ENCODE peak calls at places on chromosomes 7 and 10, in four cellular contexts. Q is transverse colon, N is HCT116, I is breast epithelium. Z is an unnamed sample.

GRCh38 chr7:22542669-22543068 is 42.7 kb upstream of the STEAP1B start:
- DNase-seq in Q (no peak), N (no peak), I (no peak), Z (no peak)

GRCh38 chr10:96365571-96365970 is 6.8 kb upstream of the OPALIN start:
- DNase-seq in Q (no peak), N (no peak), I (no peak), Z (no peak)

GRCh38 chr10:119211176-119211575 is 3.8 kb downstream of the GRK5 start:
- DNase-seq in Q (no peak), N (no peak), I (no peak), Z (no peak)

GRCh38 chr10:30467939-30468338 is 34.0 kb downstream of the MAP3K8 start:
- DNase-seq in Q (no peak), N (no peak), I (no peak), Z (peak)

GRCh38 chr10:97399843-97400545 is 1.1 kb downstream of the RRP12 start:
- DNase-seq in Q (peak), N (peak), I (no peak), Z (peak)

GRCh38 chr7:36879021-36879420 is 154.7 kb upstream of the AOAH start:
- DNase-seq in Q (no peak), N (no peak), I (no peak), Z (no peak)

GRCh38 chr10:118276727-118277126 is 65.4 kb downstream of the FAM204A start:
- DNase-seq in Q (no peak), N (no peak), I (no peak), Z (no peak)

GRCh38 chr10:60029441-60029840 is 123.1 kb upstream of the CCDC6 start:
- DNase-seq in Q (no peak), N (no peak), I (no peak), Z (no peak)

GRCh38 chr7:114527589-114527988 is 113.0 kb downstream of the FOXP2 start:
- DNase-seq in Q (no peak), N (no peak), I (no peak), Z (no peak)

GRCh38 chr10:44965651-44966097 is 6.1 kb downstream of the RASSF4 start:
- DNase-seq in Q (no peak), N (no peak), I (no peak), Z (no peak)

GRCh38 chr7:27689045-27689877 is 26.6 kb upstream of the HIBADH start:
- DNase-seq in Q (peak), N (no peak), I (no peak), Z (peak)

GRCh38 chr10:127992376-127992775 is 85.5 kb downstream of the PTPRE start:
- DNase-seq in Q (no peak), N (no peak), I (no peak), Z (no peak)

GRCh38 chr7:22632674-22633073 is 94.3 kb upstream of the IL6 start:
- DNase-seq in Q (no peak), N (no peak), I (no peak), Z (no peak)

GRCh38 chr7:49324707-49325106 is 400.4 kb downstream of the CDC14C start:
- DNase-seq in Q (no peak), N (no peak), I (no peak), Z (no peak)

GRCh38 chr10:66538352-66538751 is 387.5 kb upstream of the LRRTM3 start:
- DNase-seq in Q (no peak), N (no peak), I (no peak), Z (no peak)

GRCh38 chr10:123570051-123570897 is 95.9 kb upstream of the GPR26 start:
- DNase-seq in Q (no peak), N (no peak), I (no peak), Z (no peak)

GRCh38 chr10:102994551-102995295 is 76.6 kb downstream of the CNNM2 start:
- DNase-seq in Q (no peak), N (no peak), I (no peak), Z (peak)

GRCh38 chr10:49174261-49174925 is 13.8 kb downstream of the TMEM273 start:
- DNase-seq in Q (no peak), N (no peak), I (no peak), Z (no peak)

GRCh38 chr10:5534051-5534821 is 9.5 kb downstream of the CALML3 start:
- DNase-seq in Q (peak), N (no peak), I (no peak), Z (no peak)

GRCh38 chr7:18457832-18458231 is 37.7 kb upstream of the HDAC9 start:
- DNase-seq in Q (no peak), N (no peak), I (no peak), Z (no peak)

GRCh38 chr10:12849351-12850181 is 151.9 kb downstream of the CCDC3 start:
- DNase-seq in Q (no peak), N (no peak), I (peak), Z (no peak)

GRCh38 chr7:156224441-156225225 is 412.4 kb upstream of the SHH start:
- DNase-seq in Q (no peak), N (no peak), I (no peak), Z (no peak)

GRCh38 chr7:24025094-24025493 is 258.9 kb upstream of the NPY start:
- DNase-seq in Q (no peak), N (no peak), I (no peak), Z (no peak)

GRCh38 chr7:7664344-7664743 is 23.8 kb downstream of the UMAD1 start:
- DNase-seq in Q (no peak), N (no peak), I (no peak), Z (no peak)

GRCh38 chr7:158034571-158034970 is 553.1 kb downstream of the PTPRN2 start:
- DNase-seq in Q (no peak), N (no peak), I (no peak), Z (no peak)

GRCh38 chr10:44864042-44864436 is 47.1 kb upstream of the TMEM72 start:
- DNase-seq in Q (peak), N (no peak), I (peak), Z (no peak)

GRCh38 chr7:47939425-47940036 is 8.7 kb downstream of the PKD1L1 start:
- DNase-seq in Q (no peak), N (no peak), I (no peak), Z (no peak)

GRCh38 chr7:4724648-4725013 is 42.5 kb downstream of the FOXK1 start:
- DNase-seq in Q (no peak), N (no peak), I (no peak), Z (no peak)

GRCh38 chr7:22665816-22666375 is 61.1 kb upstream of the IL6 start:
- DNase-seq in Q (no peak), N (no peak), I (no peak), Z (no peak)

GRCh38 chr10:50326757-50327701 is 75.7 kb upstream of the ASAH2 start:
- DNase-seq in Q (no peak), N (no peak), I (no peak), Z (no peak)

GRCh38 chr10:132946806-132947530 is 4.6 kb upstream of the CFAP46 start:
- DNase-seq in Q (no peak), N (no peak), I (no peak), Z (no peak)

GRCh38 chr7:92835851-92836488 is 403 bp downstream of the CDK6 start:
- DNase-seq in Q (peak), N (no peak), I (no peak), Z (no peak)

GRCh38 chr10:14146005-14146404 is 184.7 kb downstream of the FRMD4A start:
- DNase-seq in Q (no peak), N (no peak), I (no peak), Z (no peak)

DNA sequence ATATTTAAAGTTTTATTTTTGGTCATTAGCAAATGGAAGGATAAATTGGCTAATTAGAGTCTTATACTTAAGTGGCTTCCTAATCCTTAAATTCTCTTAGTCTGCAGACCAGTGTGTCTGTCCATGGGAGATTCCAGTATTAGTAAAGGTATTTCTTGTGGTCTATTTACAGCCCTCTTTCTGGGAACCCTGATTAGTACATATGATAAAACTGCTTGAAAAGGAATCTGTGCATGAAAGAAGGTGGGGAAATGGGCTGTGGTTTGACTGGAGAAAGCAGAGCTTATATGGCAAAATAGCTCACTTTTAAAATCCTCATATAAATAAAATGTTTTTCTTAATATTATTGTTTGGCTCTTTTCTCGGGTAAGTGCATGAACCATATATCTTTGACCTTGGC is 124.5 kb upstream of the RHOBTB1 start:
- DNase-seq in Q (no peak), N (no peak), I (no peak), Z (no peak)
- TF ChIP-seq POLR2AphosphoS5 in Q (no peak), N (no peak), I (no peak), Z (no peak)

GRCh38 chr7:16398211-16399017 is 22.9 kb downstream of the CRPPA start:
- DNase-seq in Q (no peak), N (no peak), I (no peak), Z (no peak)
- TF ChIP-seq POLR2AphosphoS5 in Q (peak), N (no peak), I (no peak), Z (no peak)

GRCh38 chr10:15237351-15237750 is 68.9 kb upstream of the NMT2 start:
- DNase-seq in Q (no peak), N (no peak), I (no peak), Z (no peak)
- TF ChIP-seq POLR2AphosphoS5 in Q (peak), N (no peak), I (no peak), Z (no peak)

GRCh38 chr7:90816511-90817142 is 220.5 kb downstream of the CDK14 start:
- DNase-seq in Q (no peak), N (peak), I (no peak), Z (peak)
- TF ChIP-seq POLR2AphosphoS5 in Q (no peak), N (no peak), I (no peak), Z (no peak)

GRCh38 chr10:25818751-25819150 is 115.3 kb upstream of the MYO3A start:
- DNase-seq in Q (no peak), N (no peak), I (no peak), Z (no peak)

GRCh38 chr10:25828475-25828874 is 105.6 kb upstream of the MYO3A start:
- DNase-seq in Q (no peak), N (no peak), I (no peak), Z (no peak)

GRCh38 chr10:25820496-25821415 is 113.3 kb upstream of the MYO3A start:
- DNase-seq in Q (no peak), N (no peak), I (no peak), Z (no peak)

GRCh38 chr10:25824050-25824449 is 110.0 kb upstream of the MYO3A start:
- DNase-seq in Q (no peak), N (no peak), I (no peak), Z (no peak)
- TF ChIP-seq POLR2AphosphoS5 in Q (no peak), N (no peak), I (no peak), Z (no peak)

DNA sequence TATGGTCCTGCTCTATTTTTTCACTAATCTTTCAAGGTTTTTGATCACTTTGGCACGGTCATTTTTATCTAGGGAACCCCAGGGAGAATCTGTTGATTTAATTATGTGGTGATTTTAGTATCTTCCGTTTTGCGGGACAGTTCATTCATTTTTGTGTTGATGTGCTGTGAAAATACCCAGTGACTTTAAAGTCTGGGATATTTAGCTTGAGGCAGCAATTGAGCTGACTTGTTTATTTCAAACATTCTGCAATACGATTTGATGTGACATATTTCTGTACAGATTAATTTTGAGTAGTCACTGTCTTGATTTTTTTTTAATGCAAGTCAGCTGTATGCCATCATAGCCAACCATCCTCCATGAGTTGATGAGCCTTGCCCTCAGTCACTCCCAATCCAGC is 183.3 kb downstream of the CCSER2 start:
- DNase-seq in Q (no peak), N (no peak), I (no peak), Z (no peak)
- TF ChIP-seq POLR2AphosphoS5 in Q (no peak), N (no peak), I (no peak), Z (no peak)